ENCODE peak calls at places on chromosomes 7 and 10, in eight cellular contexts. One of them, this sample, is unnamed.

GRCh38 chr10:133420028-133420427 is 4.4 kb downstream of the SPRN start:
- DNase-seq in iris pigment epithelial cell: no peak
- DNase-seq in LHCN-M2: no peak
- DNase-seq in HuH-7.5: no peak
- DNase-seq in kidney tubule cell: no peak
- DNase-seq in stimulated activated CD8-positive, alpha-beta memory T cell treated with anti-CD3 and anti-CD28 coated beads, Interleukin-15, amount 100 ng/mL, for 24 hours: no peak
- DNase-seq in NCI-H226: no peak
- DNase-seq in NCI-H69: no peak
- DNase-seq in this sample: no peak

GRCh38 chr10:86372119-86372784 is 5.7 kb upstream of the GRID1 start:
- DNase-seq in iris pigment epithelial cell: no peak
- DNase-seq in LHCN-M2: no peak
- DNase-seq in HuH-7.5: no peak
- DNase-seq in kidney tubule cell: no peak
- DNase-seq in stimulated activated CD8-positive, alpha-beta memory T cell treated with anti-CD3 and anti-CD28 coated beads, Interleukin-15, amount 100 ng/mL, for 24 hours: no peak
- DNase-seq in NCI-H226: no peak
- DNase-seq in NCI-H69: no peak
- DNase-seq in this sample: no peak

GRCh38 chr7:134562136-134562535 is 13.2 kb downstream of the AKR1B15 start:
- DNase-seq in iris pigment epithelial cell: peak; percentile 68
- DNase-seq in LHCN-M2: peak; percentile 77
- DNase-seq in HuH-7.5: no peak
- DNase-seq in kidney tubule cell: peak; percentile 95
- DNase-seq in stimulated activated CD8-positive, alpha-beta memory T cell treated with anti-CD3 and anti-CD28 coated beads, Interleukin-15, amount 100 ng/mL, for 24 hours: no peak
- DNase-seq in NCI-H226: no peak
- DNase-seq in NCI-H69: peak; percentile 7
- DNase-seq in this sample: no peak

GRCh38 chr7:36967387-36967786 is 243.1 kb upstream of the AOAH start:
- DNase-seq in iris pigment epithelial cell: peak; percentile 63
- DNase-seq in LHCN-M2: peak; percentile 63
- DNase-seq in HuH-7.5: no peak
- DNase-seq in kidney tubule cell: peak; percentile 70
- DNase-seq in stimulated activated CD8-positive, alpha-beta memory T cell treated with anti-CD3 and anti-CD28 coated beads, Interleukin-15, amount 100 ng/mL, for 24 hours: no peak
- DNase-seq in NCI-H226: peak; percentile 59
- DNase-seq in NCI-H69: peak; percentile 88
- DNase-seq in this sample: peak; percentile 79

GRCh38 chr7:128912281-128912680 is 1.8 kb upstream of the KCP start:
- DNase-seq in iris pigment epithelial cell: no peak
- DNase-seq in LHCN-M2: no peak
- DNase-seq in HuH-7.5: no peak
- DNase-seq in kidney tubule cell: no peak
- DNase-seq in stimulated activated CD8-positive, alpha-beta memory T cell treated with anti-CD3 and anti-CD28 coated beads, Interleukin-15, amount 100 ng/mL, for 24 hours: no peak
- DNase-seq in NCI-H226: no peak
- DNase-seq in NCI-H69: no peak
- DNase-seq in this sample: no peak

GRCh38 chr10:52678611-52679010 is 94.0 kb downstream of the MBL2 start:
- DNase-seq in iris pigment epithelial cell: no peak
- DNase-seq in LHCN-M2: no peak
- DNase-seq in HuH-7.5: no peak
- DNase-seq in kidney tubule cell: no peak
- DNase-seq in stimulated activated CD8-positive, alpha-beta memory T cell treated with anti-CD3 and anti-CD28 coated beads, Interleukin-15, amount 100 ng/mL, for 24 hours: no peak
- DNase-seq in NCI-H226: no peak
- DNase-seq in NCI-H69: no peak
- DNase-seq in this sample: no peak

GRCh38 chr10:8051109-8051781 is 3.2 kb upstream of the GATA3 start:
- DNase-seq in iris pigment epithelial cell: no peak
- DNase-seq in LHCN-M2: no peak
- DNase-seq in HuH-7.5: peak; percentile 55
- DNase-seq in kidney tubule cell: no peak
- DNase-seq in stimulated activated CD8-positive, alpha-beta memory T cell treated with anti-CD3 and anti-CD28 coated beads, Interleukin-15, amount 100 ng/mL, for 24 hours: no peak
- DNase-seq in NCI-H226: no peak
- DNase-seq in NCI-H69: peak; percentile 8
- DNase-seq in this sample: no peak

GRCh38 chr10:71927669-71928592 is 36.3 kb upstream of the CHST3 start:
- DNase-seq in iris pigment epithelial cell: peak; percentile 80
- DNase-seq in LHCN-M2: peak; percentile 34
- DNase-seq in HuH-7.5: no peak
- DNase-seq in kidney tubule cell: peak; percentile 86
- DNase-seq in stimulated activated CD8-positive, alpha-beta memory T cell treated with anti-CD3 and anti-CD28 coated beads, Interleukin-15, amount 100 ng/mL, for 24 hours: no peak
- DNase-seq in NCI-H226: peak; percentile 47
- DNase-seq in NCI-H69: no peak
- DNase-seq in this sample: peak; percentile 77

GRCh38 chr10:18082381-18082780 is 57.8 kb upstream of the CACNB2 start:
- DNase-seq in iris pigment epithelial cell: no peak
- DNase-seq in LHCN-M2: no peak
- DNase-seq in HuH-7.5: no peak
- DNase-seq in kidney tubule cell: no peak
- DNase-seq in stimulated activated CD8-positive, alpha-beta memory T cell treated with anti-CD3 and anti-CD28 coated beads, Interleukin-15, amount 100 ng/mL, for 24 hours: no peak
- DNase-seq in NCI-H226: no peak
- DNase-seq in NCI-H69: no peak
- DNase-seq in this sample: no peak

GRCh38 chr7:91690541-91690940 is 190.0 kb downstream of the MTERF1 start:
- DNase-seq in iris pigment epithelial cell: no peak
- DNase-seq in LHCN-M2: no peak
- DNase-seq in HuH-7.5: no peak
- DNase-seq in kidney tubule cell: no peak
- DNase-seq in stimulated activated CD8-positive, alpha-beta memory T cell treated with anti-CD3 and anti-CD28 coated beads, Interleukin-15, amount 100 ng/mL, for 24 hours: no peak
- DNase-seq in NCI-H226: no peak
- DNase-seq in NCI-H69: no peak
- DNase-seq in this sample: no peak

GRCh38 chr10:28872592-28873165 is 195.4 kb downstream of the BAMBI start:
- DNase-seq in iris pigment epithelial cell: peak; percentile 90
- DNase-seq in LHCN-M2: no peak
- DNase-seq in HuH-7.5: no peak
- DNase-seq in kidney tubule cell: no peak
- DNase-seq in stimulated activated CD8-positive, alpha-beta memory T cell treated with anti-CD3 and anti-CD28 coated beads, Interleukin-15, amount 100 ng/mL, for 24 hours: no peak
- DNase-seq in NCI-H226: peak; percentile 52
- DNase-seq in NCI-H69: no peak
- DNase-seq in this sample: peak; percentile 53

GRCh38 chr10:80357000-80357803 is 621 bp downstream of the DYDC2 start:
- DNase-seq in iris pigment epithelial cell: no peak
- DNase-seq in LHCN-M2: no peak
- DNase-seq in HuH-7.5: no peak
- DNase-seq in kidney tubule cell: peak; percentile 17
- DNase-seq in stimulated activated CD8-positive, alpha-beta memory T cell treated with anti-CD3 and anti-CD28 coated beads, Interleukin-15, amount 100 ng/mL, for 24 hours: no peak
- DNase-seq in NCI-H226: no peak
- DNase-seq in NCI-H69: peak; percentile 44
- DNase-seq in this sample: no peak

GRCh38 chr10:101629781-101630419 is 41.8 kb downstream of the DPCD start:
- DNase-seq in iris pigment epithelial cell: no peak
- DNase-seq in LHCN-M2: no peak
- DNase-seq in HuH-7.5: no peak
- DNase-seq in kidney tubule cell: no peak
- DNase-seq in stimulated activated CD8-positive, alpha-beta memory T cell treated with anti-CD3 and anti-CD28 coated beads, Interleukin-15, amount 100 ng/mL, for 24 hours: no peak
- DNase-seq in NCI-H226: no peak
- DNase-seq in NCI-H69: peak; percentile 4
- DNase-seq in this sample: no peak

GRCh38 chr7:130491841-130492518 is at the start of gene MEST:
- DNase-seq in iris pigment epithelial cell: peak; percentile 42
- DNase-seq in LHCN-M2: peak; percentile 60
- DNase-seq in HuH-7.5: no peak
- DNase-seq in kidney tubule cell: peak; percentile 10
- DNase-seq in stimulated activated CD8-positive, alpha-beta memory T cell treated with anti-CD3 and anti-CD28 coated beads, Interleukin-15, amount 100 ng/mL, for 24 hours: no peak
- DNase-seq in NCI-H226: peak; percentile 38
- DNase-seq in NCI-H69: peak; percentile 91
- DNase-seq in this sample: no peak

GRCh38 chr7:155731375-155731774 is 80.9 kb downstream of the SHH start:
- DNase-seq in iris pigment epithelial cell: peak; percentile 57
- DNase-seq in LHCN-M2: no peak
- DNase-seq in HuH-7.5: no peak
- DNase-seq in kidney tubule cell: peak; percentile 77
- DNase-seq in stimulated activated CD8-positive, alpha-beta memory T cell treated with anti-CD3 and anti-CD28 coated beads, Interleukin-15, amount 100 ng/mL, for 24 hours: no peak
- DNase-seq in NCI-H226: peak; percentile 53
- DNase-seq in NCI-H69: no peak
- DNase-seq in this sample: no peak

GRCh38 chr7:49986191-49986590 is 106.9 kb downstream of the ZPBP start:
- DNase-seq in iris pigment epithelial cell: no peak
- DNase-seq in LHCN-M2: no peak
- DNase-seq in HuH-7.5: no peak
- DNase-seq in kidney tubule cell: no peak
- DNase-seq in stimulated activated CD8-positive, alpha-beta memory T cell treated with anti-CD3 and anti-CD28 coated beads, Interleukin-15, amount 100 ng/mL, for 24 hours: no peak
- DNase-seq in NCI-H226: no peak
- DNase-seq in NCI-H69: no peak
- DNase-seq in this sample: no peak

GRCh38 chr10:99906470-99906869 is 103.3 kb downstream of the DNMBP start:
- DNase-seq in iris pigment epithelial cell: peak; percentile 98
- DNase-seq in LHCN-M2: peak; percentile 10
- DNase-seq in HuH-7.5: no peak
- DNase-seq in kidney tubule cell: peak; percentile 94
- DNase-seq in stimulated activated CD8-positive, alpha-beta memory T cell treated with anti-CD3 and anti-CD28 coated beads, Interleukin-15, amount 100 ng/mL, for 24 hours: no peak
- DNase-seq in NCI-H226: peak; percentile 96
- DNase-seq in NCI-H69: no peak
- DNase-seq in this sample: no peak

GRCh38 chr10:12958546-12959110 is 42.9 kb downstream of the CCDC3 start:
- DNase-seq in iris pigment epithelial cell: no peak
- DNase-seq in LHCN-M2: no peak
- DNase-seq in HuH-7.5: no peak
- DNase-seq in kidney tubule cell: no peak
- DNase-seq in stimulated activated CD8-positive, alpha-beta memory T cell treated with anti-CD3 and anti-CD28 coated beads, Interleukin-15, amount 100 ng/mL, for 24 hours: no peak
- DNase-seq in NCI-H226: no peak
- DNase-seq in NCI-H69: no peak
- DNase-seq in this sample: no peak

GRCh38 chr7:130131191-130131834 is 61.0 kb downstream of the KLHDC10 start:
- DNase-seq in iris pigment epithelial cell: no peak
- DNase-seq in LHCN-M2: no peak
- DNase-seq in HuH-7.5: no peak
- DNase-seq in kidney tubule cell: no peak
- DNase-seq in stimulated activated CD8-positive, alpha-beta memory T cell treated with anti-CD3 and anti-CD28 coated beads, Interleukin-15, amount 100 ng/mL, for 24 hours: no peak
- DNase-seq in NCI-H226: no peak
- DNase-seq in NCI-H69: no peak
- DNase-seq in this sample: no peak

GRCh38 chr7:25496394-25497103 is 268.3 kb upstream of the NPVF start:
- DNase-seq in iris pigment epithelial cell: no peak
- DNase-seq in LHCN-M2: no peak
- DNase-seq in HuH-7.5: no peak
- DNase-seq in kidney tubule cell: no peak
- DNase-seq in stimulated activated CD8-positive, alpha-beta memory T cell treated with anti-CD3 and anti-CD28 coated beads, Interleukin-15, amount 100 ng/mL, for 24 hours: no peak
- DNase-seq in NCI-H226: no peak
- DNase-seq in NCI-H69: peak; percentile 57
- DNase-seq in this sample: no peak

GRCh38 chr10:1417574-1417973 is 319.8 kb downstream of the ADARB2 start:
- DNase-seq in iris pigment epithelial cell: no peak
- DNase-seq in LHCN-M2: no peak
- DNase-seq in HuH-7.5: no peak
- DNase-seq in kidney tubule cell: no peak
- DNase-seq in stimulated activated CD8-positive, alpha-beta memory T cell treated with anti-CD3 and anti-CD28 coated beads, Interleukin-15, amount 100 ng/mL, for 24 hours: no peak
- DNase-seq in NCI-H226: no peak
- DNase-seq in NCI-H69: no peak
- DNase-seq in this sample: no peak

GRCh38 chr7:129367700-129368388 is 66.4 kb upstream of the STRIP2 start:
- DNase-seq in iris pigment epithelial cell: peak; percentile 75
- DNase-seq in LHCN-M2: peak; percentile 67
- DNase-seq in HuH-7.5: peak; percentile 57
- DNase-seq in kidney tubule cell: peak; percentile 78
- DNase-seq in stimulated activated CD8-positive, alpha-beta memory T cell treated with anti-CD3 and anti-CD28 coated beads, Interleukin-15, amount 100 ng/mL, for 24 hours: peak; percentile 48
- DNase-seq in NCI-H226: no peak
- DNase-seq in NCI-H69: peak; percentile 80
- DNase-seq in this sample: peak; percentile 36

GRCh38 chr7:79091661-79092060 is 361.8 kb downstream of the MAGI2 start:
- DNase-seq in iris pigment epithelial cell: peak; percentile 69
- DNase-seq in LHCN-M2: peak; percentile 26
- DNase-seq in HuH-7.5: no peak
- DNase-seq in kidney tubule cell: no peak
- DNase-seq in stimulated activated CD8-positive, alpha-beta memory T cell treated with anti-CD3 and anti-CD28 coated beads, Interleukin-15, amount 100 ng/mL, for 24 hours: no peak
- DNase-seq in NCI-H226: no peak
- DNase-seq in NCI-H69: no peak
- DNase-seq in this sample: no peak